ENCODE peak calls at places on chromosome 6, in ten cellular contexts. C is A549; D is GM23338; A is transverse colon; V is brain microvascular endothelial cell; N is right lobe of liver; P is dorsolateral prefrontal cortex; G is AG04450; X is HepG2; U is CD8-positive, alpha-beta T cell. R is an unnamed sample.

GRCh38 chr6:161168281-161168891 is 105.5 kb downstream of the AGPAT4 start:
- DNase-seq in V (peak), P (no peak), A (no peak), G (peak), D (peak), U (no peak), C (peak), X (no peak), N (no peak), R (peak)

GRCh38 chr6:108831104-108831503 is 17.1 kb upstream of the ARMC2 start:
- DNase-seq in V (no peak), N (no peak), A (no peak), G (no peak), U (no peak), C (no peak), P (peak), D (no peak), X (no peak), R (no peak)

GRCh38 chr6:135251416-135251815 is 70.3 kb downstream of the MYB start:
- DNase-seq in V (no peak), X (peak), G (no peak), P (no peak), A (peak), C (no peak), N (peak), D (peak), U (no peak), R (no peak)

GRCh38 chr6:4986999-4987398 is 16.8 kb downstream of the RPP40 start:
- DNase-seq in U (no peak), C (no peak), X (no peak), V (no peak), D (no peak), A (no peak), P (no peak), N (no peak), G (no peak), R (no peak)

GRCh38 chr6:50899306-50899840 is 80.7 kb downstream of the TFAP2B start:
- DNase-seq in G (no peak), X (no peak), D (no peak), A (no peak), C (no peak), N (no peak), U (no peak), P (no peak), V (no peak), R (no peak)

GRCh38 chr6:157546366-157546765 is 165.4 kb downstream of the ZDHHC14 start:
- DNase-seq in V (no peak), X (no peak), A (no peak), D (peak), G (no peak), P (no peak), C (no peak), U (no peak), N (no peak), R (no peak)

GRCh38 chr6:41503841-41504525 is 42.2 kb upstream of the FOXP4 start:
- DNase-seq in U (no peak), P (no peak), D (peak), C (peak), A (no peak), N (no peak), X (peak), V (peak), G (no peak), R (no peak)

GRCh38 chr6:100988391-100988999 is 107.4 kb upstream of the ASCC3 start:
- DNase-seq in G (no peak), U (no peak), A (no peak), P (no peak), X (no peak), D (no peak), V (no peak), N (no peak), C (no peak), R (no peak)

GRCh38 chr6:109912136-109912535 is 66.0 kb upstream of the GPR6 start:
- DNase-seq in V (no peak), A (no peak), C (no peak), N (no peak), P (no peak), X (no peak), U (no peak), D (no peak), G (no peak), R (no peak)

GRCh38 chr6:114055758-114056157 is 84.8 kb upstream of the HDAC2 start:
- DNase-seq in U (no peak), C (no peak), D (no peak), N (no peak), P (no peak), A (no peak), V (no peak), X (no peak), G (no peak), R (no peak)

GRCh38 chr6:133549252-133549925 is 308.2 kb downstream of the EYA4 start:
- DNase-seq in C (peak), D (no peak), G (no peak), U (no peak), P (no peak), N (no peak), X (no peak), A (no peak), V (no peak), R (no peak)

GRCh38 chr6:44576132-44576601 is 188.7 kb downstream of the CDC5L start:
- DNase-seq in C (no peak), X (no peak), U (no peak), A (no peak), V (peak), G (no peak), N (no peak), D (no peak), P (no peak), R (no peak)

GRCh38 chr6:44169886-44170570 is 11.4 kb downstream of the CAPN11 start:
- DNase-seq in X (no peak), N (no peak), V (no peak), C (no peak), G (no peak), P (no peak), A (peak), D (no peak), U (no peak), R (no peak)

GRCh38 chr6:157825243-157825904 is 2.3 kb downstream of the SNX9 start:
- DNase-seq in X (peak), D (no peak), N (no peak), P (no peak), A (no peak), U (no peak), V (no peak), C (no peak), G (no peak), R (no peak)

GRCh38 chr6:130775421-130776012 is 51.7 kb upstream of the SMLR1 start:
- DNase-seq in A (no peak), V (no peak), C (no peak), G (no peak), P (no peak), N (no peak), D (no peak), U (no peak), X (no peak), R (no peak)

GRCh38 chr6:35018746-35019145 is 122.4 kb downstream of the TCP11 start:
- DNase-seq in U (no peak), P (no peak), N (no peak), V (no peak), G (no peak), A (no peak), X (no peak), C (no peak), D (no peak), R (no peak)

GRCh38 chr6:98847767-98848538 is 13.6 kb downstream of the POU3F2 start:
- DNase-seq in X (no peak), P (no peak), D (peak), G (no peak), V (no peak), A (no peak), N (peak), U (no peak), C (no peak), R (peak)

GRCh38 chr6:156808287-156808686 is 31.1 kb downstream of the ARID1B start:
- DNase-seq in A (no peak), C (no peak), P (no peak), G (no peak), D (peak), X (no peak), U (no peak), N (no peak), V (no peak), R (no peak)

GRCh38 chr6:10759312-10759839 is 11.8 kb downstream of the TMEM14B start:
- DNase-seq in D (peak), N (no peak), X (peak), U (no peak), P (no peak), C (peak), A (no peak), G (peak), V (peak), R (no peak)

GRCh38 chr6:36386495-36387439 is 702 bp downstream of the ETV7 start:
- DNase-seq in N (no peak), P (no peak), U (no peak), V (peak), X (no peak), D (peak), A (peak), G (peak), C (peak), R (peak)

GRCh38 chr6:13307508-13307995 is 20.8 kb downstream of the TBC1D7 start:
- DNase-seq in G (no peak), P (no peak), N (no peak), U (no peak), C (peak), A (no peak), V (peak), X (no peak), D (no peak), R (no peak)

GRCh38 chr6:16544006-16544405 is 217.3 kb downstream of the ATXN1 start:
- DNase-seq in N (no peak), C (no peak), V (peak), A (no peak), G (no peak), D (peak), U (no peak), X (no peak), P (no peak), R (peak)

GRCh38 chr6:22333802-22334201 is 37.0 kb upstream of the PRL start:
- DNase-seq in V (peak), C (no peak), D (no peak), U (no peak), P (no peak), X (no peak), G (peak), N (no peak), A (no peak), R (no peak)

DNA sequence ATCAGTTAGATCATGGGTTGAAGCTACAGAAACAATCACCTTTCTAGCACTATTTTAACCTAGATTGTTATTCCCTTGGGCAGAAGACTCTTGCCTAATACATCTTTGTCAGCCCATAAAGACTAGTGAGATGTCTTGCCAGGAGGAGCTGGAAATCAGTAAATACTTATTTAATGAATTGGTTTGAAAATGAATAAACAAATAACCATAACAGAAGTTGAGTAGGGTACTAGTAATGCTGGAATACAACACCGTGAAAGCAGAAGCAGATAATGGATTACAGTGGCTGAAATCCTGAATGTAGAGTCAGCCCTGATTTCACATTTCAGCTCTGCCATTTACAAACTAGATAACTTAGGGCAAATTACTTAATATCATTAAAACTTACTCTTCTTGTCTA is 236.1 kb downstream of the PACRG start:
- DNase-seq in X (no peak), V (no peak), N (no peak), C (no peak), U (no peak), G (no peak), P (no peak), D (no peak), A (no peak), R (no peak)
- H3K27ac ChIP-seq in X (no peak), V (no peak), N (no peak), C (no peak), U (no peak), G (no peak), P (no peak), D (no peak), A (no peak), R (no peak)

GRCh38 chr6:6695711-6696048 is 107.2 kb downstream of the LY86 start:
- DNase-seq in N (no peak), D (no peak), V (no peak), X (no peak), C (no peak), U (no peak), A (no peak), G (no peak), P (no peak), R (no peak)

GRCh38 chr6:6697620-6698019 is 109.1 kb downstream of the LY86 start:
- DNase-seq in U (no peak), C (no peak), G (no peak), D (no peak), A (peak), V (no peak), P (no peak), N (no peak), X (no peak), R (no peak)

GRCh38 chr6:6694825-6695710 is 106.5 kb downstream of the LY86 start:
- DNase-seq in A (peak), G (no peak), X (no peak), P (no peak), N (no peak), D (peak), C (no peak), U (no peak), V (no peak), R (peak)

GRCh38 chr6:6696867-6697531 is 108.5 kb downstream of the LY86 start:
- DNase-seq in X (peak), G (no peak), V (peak), U (no peak), N (peak), P (peak), D (peak), A (peak), C (peak), R (peak)

GRCh38 chr6:6694368-6694780 is 105.9 kb downstream of the LY86 start:
- DNase-seq in P (no peak), G (no peak), X (no peak), D (peak), V (no peak), N (no peak), U (no peak), C (no peak), A (no peak), R (no peak)
- TF ChIP-seq CTCF in P (no peak), G (no peak), X (no peak), D (peak), V (peak), N (no peak), U (no peak), C (no peak), A (peak), R (no peak)

GRCh38 chr6:33428891-33429744 is 9.3 kb downstream of the SYNGAP1 start:
- DNase-seq in X (no peak), U (no peak), V (no peak), P (no peak), D (no peak), C (no peak), N (no peak), A (no peak), G (no peak), R (no peak)
- H3K4me3 ChIP-seq in X (no peak), U (peak), V (no peak), P (peak), D (peak), C (no peak), N (no peak), A (no peak), G (peak), R (peak)

GRCh38 chr6:39424831-39425230 is 102.3 kb upstream of the KCNK16 start:
- DNase-seq in V (no peak), C (no peak), G (no peak), N (no peak), D (no peak), A (no peak), U (no peak), X (no peak), P (no peak), R (no peak)

GRCh38 chr6:39426057-39426592 is 103.6 kb upstream of the KCNK16 start:
- DNase-seq in G (no peak), A (no peak), X (no peak), N (no peak), D (no peak), P (no peak), U (no peak), C (peak), V (peak), R (no peak)

GRCh38 chr6:39422273-39422672 is 99.8 kb upstream of the KCNK16 start:
- DNase-seq in V (no peak), G (no peak), D (no peak), U (no peak), X (no peak), C (no peak), A (no peak), P (no peak), N (no peak), R (peak)

GRCh38 chr6:39428152-39428551 is 105.7 kb upstream of the KCNK16 start:
- DNase-seq in G (no peak), P (no peak), X (no peak), C (no peak), D (no peak), V (no peak), A (no peak), N (no peak), U (no peak), R (no peak)

DNA sequence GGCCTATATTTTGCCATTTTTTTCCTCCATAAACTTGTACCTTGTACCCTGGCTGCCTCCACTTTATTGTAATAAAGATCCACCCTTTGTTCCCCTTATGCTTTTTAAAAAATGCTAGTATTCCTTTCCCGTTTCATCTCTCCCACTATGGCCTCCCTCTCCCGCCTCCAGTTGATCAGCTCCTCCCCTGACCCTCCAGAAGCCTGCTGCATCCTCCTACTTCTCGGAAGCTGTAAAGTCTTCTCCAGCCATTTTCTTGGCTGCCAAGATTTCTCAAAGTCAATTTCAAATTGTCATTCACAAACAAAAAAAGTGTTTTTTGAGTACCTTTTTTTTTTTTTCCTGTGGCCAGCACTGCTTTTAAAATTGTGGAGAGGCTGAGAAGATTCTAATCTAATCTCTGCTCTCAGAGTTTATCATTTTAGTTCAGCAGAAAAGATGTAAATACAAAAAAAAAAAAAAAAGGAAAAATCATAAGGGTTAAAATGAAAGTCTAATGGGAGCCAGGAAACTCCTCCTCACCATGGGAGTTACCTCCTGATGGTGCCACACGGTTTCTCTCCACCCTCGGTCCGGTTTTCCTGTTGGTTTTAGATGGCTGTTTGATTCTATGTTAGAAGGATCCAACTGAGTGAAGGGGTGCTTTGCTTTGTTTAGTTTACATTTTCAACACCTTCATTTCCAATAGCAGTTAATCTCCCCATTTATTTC is 103.0 kb upstream of the KCNK16 start:
- DNase-seq in A (no peak), X (no peak), V (no peak), D (no peak), P (no peak), C (no peak), N (no peak), U (no peak), G (no peak), R (no peak)
- H3K27ac ChIP-seq in A (peak), X (no peak), V (peak), D (no peak), P (no peak), C (peak), N (no peak), U (no peak), G (no peak), R (no peak)

GRCh38 chr6:111569951-111570350 is 35.7 kb downstream of the TRAF3IP2 start:
- DNase-seq in N (no peak), P (no peak), V (no peak), U (no peak), A (no peak), D (no peak), X (no peak), C (no peak), G (no peak), R (no peak)
- TF ChIP-seq CTCF in N (no peak), P (no peak), V (no peak), U (no peak), A (no peak), D (no peak), X (no peak), C (no peak), G (no peak), R (no peak)

GRCh38 chr6:169253745-169254238 is at the start of gene THBS2:
- DNase-seq in D (peak), G (peak), U (no peak), N (no peak), V (peak), C (no peak), P (no peak), A (peak), X (no peak), R (no peak)
- H3K4me3 ChIP-seq in D (peak), G (peak), U (peak), N (peak), V (peak), C (no peak), P (peak), A (peak), X (no peak), R (peak)

DNA sequence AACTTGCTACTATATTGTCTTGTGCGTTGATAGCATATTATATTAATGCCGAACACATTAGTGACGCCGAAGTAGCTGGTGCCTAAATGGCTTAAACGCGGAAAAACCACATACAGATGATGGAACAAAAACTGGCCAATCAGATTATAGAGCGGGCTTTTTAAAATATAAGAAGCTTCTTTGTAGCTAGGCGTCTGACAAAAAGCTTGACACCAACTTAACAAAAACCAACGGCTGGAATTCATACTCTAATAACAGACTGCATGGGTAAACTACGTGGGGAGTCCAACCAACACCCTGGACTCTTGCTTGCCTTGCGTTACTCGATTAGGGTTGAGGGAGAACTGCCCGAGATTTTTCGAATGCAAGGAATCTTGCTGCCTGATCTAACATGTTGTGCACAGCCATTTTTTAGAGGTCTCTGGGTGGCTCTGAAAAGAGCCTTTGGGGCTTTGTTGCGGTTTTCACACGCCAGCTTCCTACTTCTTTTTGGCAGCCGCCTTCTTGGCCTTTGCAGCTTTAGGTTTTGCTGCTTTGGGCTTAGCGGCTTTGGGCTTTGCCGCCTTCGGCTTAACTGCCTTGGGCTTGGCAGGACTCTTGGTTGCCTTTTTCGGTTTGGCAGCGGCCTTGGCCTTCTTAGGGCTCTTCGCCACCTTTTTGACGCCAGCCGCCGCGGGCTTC is 45.7 kb downstream of the OR2B2 start:
- DNase-seq in P (no peak), D (peak), V (peak), A (peak), G (no peak), X (peak), N (no peak), C (peak), U (no peak), R (no peak)
- H3K27ac ChIP-seq in P (no peak), D (peak), V (peak), A (peak), G (peak), X (peak), N (peak), C (peak), U (peak), R (no peak)

GRCh38 chr6:24768361-24768760 is 6.4 kb upstream of the GMNN start:
- DNase-seq in A (no peak), U (no peak), P (no peak), N (no peak), D (no peak), X (no peak), C (no peak), V (no peak), G (no peak), R (no peak)
- TF ChIP-seq CTCF in A (no peak), U (no peak), P (no peak), N (no peak), D (no peak), X (no peak), C (no peak), V (no peak), G (no peak), R (no peak)

GRCh38 chr6:160167547-160168391 is 46.2 kb downstream of the SLC22A1 start:
- DNase-seq in N (no peak), G (no peak), X (no peak), C (no peak), U (no peak), D (no peak), P (no peak), A (peak), V (no peak), R (no peak)
- H3K4me3 ChIP-seq in N (no peak), G (no peak), X (no peak), C (no peak), U (no peak), D (no peak), P (no peak), A (no peak), V (no peak), R (no peak)

R was measured in heart right ventricle.